ENCODE peak calls at places on chromosome 1, in seven cellular contexts. A, F, P, J, R, Q and Y are unnamed samples.

GRCh38 chr1:89721351-89721750 is 88.4 kb downstream of the LRRC8C start:
- DNase-seq in R (no peak), Q (no peak), F (no peak), P (no peak), J (no peak), A (no peak), Y (no peak)

GRCh38 chr1:229213797-229214196 is 57.1 kb upstream of the RAB4A start:
- DNase-seq in J (no peak), A (no peak), Q (no peak), F (no peak), P (no peak), R (no peak), Y (no peak)

GRCh38 chr1:6956488-6957159 is 171.4 kb downstream of the CAMTA1 start:
- DNase-seq in J (no peak), P (no peak), Q (no peak), R (no peak), F (no peak), A (no peak), Y (no peak)

GRCh38 chr1:95742591-95743089 is 508.6 kb downstream of the RWDD3 start:
- DNase-seq in R (no peak), A (no peak), J (peak; percentile 16), P (no peak), Q (no peak), F (no peak), Y (no peak)

GRCh38 chr1:2543543-2544092 is 12.6 kb upstream of the TNFRSF14 start:
- DNase-seq in Q (no peak), A (no peak), F (no peak), J (no peak), R (peak; percentile 43), P (no peak), Y (no peak)

GRCh38 chr1:117606608-117607261 is 887 bp downstream of the TENT5C start:
- DNase-seq in A (peak; percentile 39), Q (peak; percentile 57), F (no peak), J (no peak), P (no peak), R (peak; percentile 66), Y (peak; percentile 60)

GRCh38 chr1:212432163-212432705 is 486 bp upstream of the NENF start:
- DNase-seq in R (no peak), A (no peak), Q (no peak), J (no peak), F (no peak), P (no peak), Y (no peak)

GRCh38 chr1:85089203-85089602 is 40.9 kb upstream of the MCOLN3 start:
- DNase-seq in F (no peak), R (no peak), J (no peak), Q (no peak), A (no peak), P (no peak), Y (no peak)

GRCh38 chr1:241589524-241589923 is 50.6 kb downstream of the CHML start:
- DNase-seq in J (no peak), Q (no peak), P (no peak), R (no peak), A (no peak), F (no peak), Y (no peak)

DNA sequence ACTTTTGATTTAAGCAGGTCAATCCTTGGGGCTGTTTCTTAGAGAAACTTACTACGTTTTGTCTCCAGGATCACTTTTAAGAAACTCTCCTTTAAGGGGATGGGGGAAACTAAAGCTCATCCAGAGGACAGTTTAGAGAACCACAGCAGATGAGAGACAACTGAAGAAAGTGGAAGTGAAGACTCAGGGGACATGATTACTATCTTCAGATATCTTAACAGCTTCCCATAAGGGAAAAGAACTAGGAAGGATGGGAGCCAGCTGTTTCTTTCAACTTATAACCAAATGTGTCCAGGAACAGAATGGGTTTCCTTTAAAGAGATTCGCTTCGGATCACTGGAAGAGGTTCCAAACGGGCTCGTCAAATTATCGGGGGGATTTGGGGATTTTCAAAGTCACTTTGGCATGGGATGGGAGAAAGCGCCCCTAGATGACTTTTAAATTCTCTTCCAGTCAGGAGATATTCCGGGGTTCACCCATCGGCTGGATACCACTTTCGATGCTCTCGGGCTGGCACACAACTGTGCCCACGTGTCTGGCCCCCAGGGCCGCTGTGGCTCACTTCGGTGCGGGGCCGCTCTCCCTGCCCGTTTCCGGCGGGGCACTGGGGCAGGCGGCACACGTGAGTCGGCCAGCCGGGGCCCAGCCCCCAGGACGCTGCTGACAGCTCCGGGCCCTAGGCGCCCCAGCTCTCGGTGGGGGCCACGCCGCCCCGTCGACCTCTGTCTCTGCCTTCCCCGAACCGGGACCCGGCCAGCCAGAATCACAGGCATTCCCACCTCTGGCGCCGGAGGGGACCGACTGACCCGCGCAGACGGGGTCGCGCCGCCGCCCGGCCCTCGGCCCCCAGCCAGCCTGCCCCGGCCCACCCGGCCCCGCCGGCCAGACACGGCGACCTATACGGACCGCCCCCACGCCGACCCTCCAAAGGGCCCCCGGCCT is 1.0 kb downstream of the SCMH1 start:
- DNase-seq in R (peak; percentile 76), J (no peak), F (peak; percentile 63), A (peak; percentile 46), Q (peak; percentile 59), P (peak; percentile 40), Y (peak; percentile 54)
- TF ChIP-seq POLR2A in R (no peak), J (no peak), F (no peak), A (no peak), Q (peak; percentile 65), P (no peak), Y (no peak)

DNA sequence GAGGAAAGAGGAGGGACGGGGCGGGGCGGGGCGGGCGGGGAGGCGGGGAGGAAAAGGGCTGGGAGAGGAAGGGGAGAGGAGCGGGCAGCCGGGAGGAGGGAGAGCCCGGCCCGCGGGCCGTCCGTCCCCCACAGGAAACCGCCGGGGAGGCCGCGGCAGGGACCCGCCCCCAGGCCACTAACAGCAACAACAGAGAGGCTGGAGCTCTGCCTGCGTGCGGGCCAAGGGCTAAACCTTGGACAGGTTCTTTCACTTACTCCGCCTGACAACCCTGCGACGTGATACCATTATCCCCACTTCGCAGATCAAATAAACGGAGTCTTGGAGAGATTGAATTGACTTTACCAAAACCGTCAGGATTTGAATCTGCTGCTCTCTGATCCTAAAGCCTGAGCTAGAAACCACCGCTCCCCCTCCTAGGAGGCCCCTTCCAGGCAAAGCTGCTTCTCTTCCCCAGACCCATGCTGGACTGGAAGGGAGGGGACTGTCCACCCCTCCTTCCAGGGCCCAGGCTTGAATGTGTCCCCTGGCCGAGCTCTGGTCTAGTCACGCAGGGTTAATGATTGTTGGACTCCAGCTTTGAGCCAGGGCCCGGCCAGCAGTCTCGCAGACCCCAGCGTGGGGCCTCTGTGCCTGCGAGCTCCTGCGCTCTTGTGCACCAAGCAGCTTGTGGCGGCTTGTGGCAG is at the start of gene EVA1B:
- DNase-seq in F (peak; percentile 71), P (peak; percentile 51), J (no peak), A (peak; percentile 91), R (peak; percentile 79), Q (peak; percentile 56), Y (peak; percentile 65)
- TF ChIP-seq POLR2A in F (no peak), P (no peak), J (no peak), A (no peak), R (no peak), Q (peak; percentile 19), Y (no peak)

GRCh38 chr1:16913866-16914662 is 7.7 kb upstream of the CROCC start:
- DNase-seq in P (peak; percentile 73), R (peak; percentile 97), J (peak; percentile 84), Q (peak; percentile 97), F (peak; percentile 87), A (peak; percentile 93), Y (peak; percentile 95)
- TF ChIP-seq POLR2A in P (peak; percentile 60), R (peak; percentile 56), J (no peak), Q (peak; percentile 80), F (no peak), A (no peak), Y (no peak)

GRCh38 chr1:86913896-86914634 is at the start of gene SELENOF:
- DNase-seq in R (peak; percentile 99), Q (peak; percentile 100), P (peak; percentile 91), J (peak; percentile 100), F (peak; percentile 68), A (peak; percentile 99), Y (peak; percentile 99)
- TF ChIP-seq POLR2A in R (peak; percentile 46), Q (peak; percentile 64), P (peak; percentile 72), J (peak; percentile 92), F (peak; percentile 81), A (peak; percentile 30), Y (no peak)

DNA sequence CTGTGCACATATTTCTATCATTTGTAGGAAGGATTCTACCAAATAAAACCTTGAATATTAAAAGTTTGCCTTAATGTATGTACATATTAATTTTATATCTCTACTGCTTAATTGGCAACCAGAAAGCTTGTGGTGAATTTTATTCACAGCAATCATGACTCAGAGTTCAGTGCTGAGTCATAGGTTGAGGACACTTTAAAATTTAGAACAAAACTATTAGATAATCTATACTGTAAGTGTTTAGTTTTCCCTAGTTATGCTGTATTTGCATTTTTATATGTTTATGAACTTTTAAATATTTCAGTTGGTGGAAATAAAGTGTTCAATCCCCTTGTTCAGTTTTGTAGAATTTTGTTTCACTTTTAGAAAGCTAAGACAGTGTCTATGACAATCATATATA is 841.5 kb downstream of the KCNT2 start:
- DNase-seq in P (no peak), F (no peak), Q (no peak), J (no peak), R (no peak), A (no peak), Y (no peak)
- TF ChIP-seq POLR2A in P (no peak), F (no peak), Q (no peak), J (no peak), R (no peak), A (no peak), Y (no peak)

GRCh38 chr1:45375104-45376090 is 35.2 kb upstream of the MUTYH start:
- DNase-seq in J (no peak), R (no peak), A (no peak), F (no peak), Q (no peak), P (no peak), Y (no peak)
- TF ChIP-seq POLR2A in J (no peak), R (no peak), A (no peak), F (no peak), Q (no peak), P (no peak), Y (no peak)

DNA sequence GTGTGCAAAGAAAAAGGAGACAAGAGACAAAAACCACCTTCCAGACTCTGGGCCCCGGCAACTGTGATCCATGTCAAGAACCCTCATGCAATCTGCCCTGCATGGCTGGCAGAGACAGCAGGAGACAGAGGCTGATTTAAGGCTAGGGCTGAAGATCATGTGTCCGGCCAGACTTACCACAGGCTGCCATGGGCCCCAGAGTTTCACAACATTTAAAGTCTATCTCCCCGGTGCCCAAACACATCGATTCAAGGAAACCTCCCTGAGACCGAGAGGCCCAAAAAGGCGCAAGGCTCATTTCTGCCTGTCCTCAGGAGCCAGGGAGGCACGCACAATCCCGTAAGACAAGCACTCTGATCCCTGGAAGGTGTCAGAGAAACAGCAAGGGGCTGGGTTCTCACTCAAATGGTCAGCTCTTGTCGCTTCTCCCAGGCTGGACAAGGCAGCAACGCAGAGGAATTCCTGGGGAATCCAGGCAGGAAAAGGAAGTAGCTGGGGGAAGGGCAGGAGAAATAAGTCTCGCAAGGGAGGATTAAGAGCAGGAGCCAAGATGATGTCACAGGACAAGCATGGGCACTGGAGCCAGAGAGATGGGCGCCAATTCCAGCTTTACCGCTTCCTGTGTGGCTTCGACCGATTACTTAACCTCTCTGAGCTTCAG is 70.7 kb downstream of the SSBP3 start:
- DNase-seq in J (no peak), R (peak; percentile 48), F (no peak), A (peak; percentile 76), P (no peak), Q (no peak), Y (no peak)
- TF ChIP-seq POLR2A in J (no peak), R (no peak), F (no peak), A (no peak), P (no peak), Q (no peak), Y (no peak)